ENCODE peak calls at places on chromosomes 12 and 14, in five cellular contexts. T is fibroblast of pulmonary artery, X is AG09319, K is GM06990, O is fibroblast of villous mesenchyme. Z is an unnamed sample.

GRCh38 chr12:96478011-96478410 is 11.4 kb upstream of the CFAP54 start:
- DNase-seq in X (no peak), K (no peak), O (no peak), T (no peak), Z (no peak)

GRCh38 chr14:100577986-100578431 is 9.2 kb downstream of the BEGAIN start:
- DNase-seq in O (no peak), K (no peak), X (no peak), T (no peak), Z (peak)

GRCh38 chr14:44639986-44640385 is 132.9 kb upstream of the FSCB start:
- DNase-seq in K (no peak), X (no peak), T (peak), O (peak), Z (no peak)

GRCh38 chr12:11927311-11927935 is 143.3 kb upstream of the BCL2L14 start:
- DNase-seq in K (no peak), X (no peak), O (peak), T (peak), Z (no peak)

GRCh38 chr14:61925043-61925442 is 162.8 kb downstream of the SNAPC1 start:
- DNase-seq in X (no peak), O (peak), T (peak), K (no peak), Z (peak)

GRCh38 chr12:115683240-115683765 is 594.2 kb downstream of the MED13L start:
- DNase-seq in K (no peak), X (no peak), T (no peak), O (no peak), Z (no peak)

GRCh38 chr12:1162083-1162760 is 171.2 kb downstream of the ERC1 start:
- DNase-seq in O (no peak), K (no peak), T (no peak), X (no peak), Z (no peak)

GRCh38 chr14:60758875-60759274 is 24.3 kb downstream of the MNAT1 start:
- DNase-seq in T (no peak), X (no peak), O (peak), K (no peak), Z (no peak)

GRCh38 chr12:95943231-95943842 is at the start of gene AMDHD1:
- DNase-seq in O (peak), K (peak), T (peak), X (no peak), Z (peak)

GRCh38 chr14:63343878-63344277 is 25.1 kb upstream of the GPHB5 start:
- DNase-seq in T (peak), K (no peak), X (no peak), O (no peak), Z (no peak)

GRCh38 chr12:77594386-77594785 is 236.3 kb upstream of the NAV3 start:
- DNase-seq in K (no peak), O (no peak), X (no peak), T (no peak), Z (no peak)

GRCh38 chr12:96606646-96607045 is 117.3 kb downstream of the CFAP54 start:
- DNase-seq in K (no peak), X (no peak), O (no peak), T (no peak), Z (no peak)

GRCh38 chr14:18660585-18660922 is 59.6 kb downstream of the OR11H12 start:
- DNase-seq in X (no peak), T (no peak), K (no peak), O (no peak), Z (no peak)

GRCh38 chr14:105540811-105541210 is 14.4 kb downstream of the TMEM121 start:
- DNase-seq in X (no peak), K (no peak), T (no peak), O (no peak), Z (no peak)

GRCh38 chr14:56189306-56189705 is 71.1 kb downstream of the PELI2 start:
- DNase-seq in X (peak), T (peak), K (no peak), O (peak), Z (no peak)

GRCh38 chr12:31880340-31880739 is 78.9 kb upstream of the RESF1 start:
- DNase-seq in X (no peak), K (no peak), T (peak), O (peak), Z (no peak)

GRCh38 chr14:38210168-38210567 is 2.5 kb downstream of the SSTR1 start:
- DNase-seq in K (no peak), T (peak), X (no peak), O (peak), Z (peak)

GRCh38 chr12:130863298-130863697 is 8.6 kb upstream of the RAN start:
- DNase-seq in O (no peak), T (no peak), X (no peak), K (no peak), Z (no peak)

GRCh38 chr12:9404031-9404430 is 195.8 kb upstream of the PZP start:
- DNase-seq in X (no peak), O (no peak), T (no peak), K (no peak), Z (no peak)

GRCh38 chr14:73491977-73492552 is 1.3 kb downstream of the RIOX1 start:
- DNase-seq in O (no peak), K (no peak), X (no peak), T (no peak), Z (no peak)

GRCh38 chr12:5718680-5719079 is 226.4 kb downstream of the ANO2 start:
- DNase-seq in T (no peak), O (no peak), K (no peak), X (no peak), Z (no peak)

GRCh38 chr12:19458733-19459132 is 19.4 kb downstream of the AEBP2 start:
- DNase-seq in O (no peak), X (no peak), K (no peak), T (no peak), Z (no peak)

GRCh38 chr12:100986595-100987547 is 192.3 kb downstream of the ANO4 start:
- DNase-seq in T (no peak), O (peak), K (no peak), X (no peak), Z (no peak)

GRCh38 chr12:45425426-45425825 is 209.5 kb downstream of the ANO6 start:
- DNase-seq in O (peak), K (no peak), T (peak), X (no peak), Z (no peak)

GRCh38 chr12:64670856-64671639 is 60.8 kb downstream of the RASSF3 start:
- DNase-seq in K (no peak), T (peak), X (no peak), O (peak), Z (peak)

GRCh38 chr14:53331247-53331646 is 178.1 kb upstream of the DDHD1 start:
- DNase-seq in O (peak), T (peak), X (no peak), K (no peak), Z (no peak)

GRCh38 chr12:119649202-119649808 is 18.6 kb upstream of the PRKAB1 start:
- DNase-seq in O (peak), T (peak), K (no peak), X (no peak), Z (no peak)

GRCh38 chr14:64944861-64945260 is 2.3 kb upstream of the GPX2 start:
- DNase-seq in X (no peak), O (no peak), K (no peak), T (no peak), Z (no peak)

GRCh38 chr14:91158091-91158790 is 44.4 kb downstream of the DGLUCY start:
- DNase-seq in K (no peak), T (no peak), O (no peak), X (no peak), Z (no peak)

GRCh38 chr12:65067383-65067782 is 53.7 kb downstream of the WIF1 start:
- DNase-seq in K (no peak), T (no peak), O (no peak), X (no peak), Z (no peak)

GRCh38 chr12:128578045-128578444 is 245.7 kb downstream of the SLC15A4 start:
- DNase-seq in T (no peak), X (no peak), O (no peak), K (no peak), Z (no peak)

GRCh38 chr12:84619053-84619452 is 293.5 kb downstream of the SLC6A15 start:
- DNase-seq in X (no peak), K (no peak), T (peak), O (no peak), Z (no peak)
- TF ChIP-seq CTCF in X (peak), K (peak), T (peak), O (peak), Z (no peak)

GRCh38 chr12:38384816-38385491 is 68.4 kb downstream of the ALG10B start:
- DNase-seq in K (no peak), T (no peak), O (no peak), X (no peak), Z (no peak)
- TF ChIP-seq CTCF in K (peak), T (no peak), O (no peak), X (no peak), Z (no peak)

DNA sequence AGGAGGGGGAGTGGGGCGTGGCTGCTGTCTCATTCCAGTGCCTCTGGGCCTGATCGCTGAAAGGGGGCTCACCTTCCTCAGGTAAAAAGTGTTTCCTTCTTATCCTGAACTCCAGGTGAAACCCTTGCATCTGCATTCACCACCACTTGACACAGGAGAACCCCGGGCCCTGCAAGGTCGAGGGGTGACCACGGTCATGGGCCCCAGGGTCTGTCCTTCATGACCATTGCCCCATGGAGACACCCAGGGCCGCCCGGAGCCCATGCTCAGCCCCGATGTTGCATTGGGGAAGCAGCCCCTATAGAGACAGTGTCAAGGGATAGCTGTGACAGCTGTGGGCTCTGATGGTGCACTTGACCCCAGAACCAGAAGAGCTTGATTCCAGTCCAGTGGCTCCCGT is 34.4 kb upstream of the DYNC1H1 start:
- DNase-seq in T (no peak), O (no peak), X (no peak), K (no peak), Z (no peak)
- TF ChIP-seq CTCF in T (no peak), O (no peak), X (no peak), K (no peak), Z (no peak)

GRCh38 chr14:102139248-102140026 is at the start of gene WDR20:
- DNase-seq in T (peak), K (peak), O (peak), X (peak), Z (peak)
- TF ChIP-seq CTCF in T (no peak), K (peak), O (no peak), X (no peak), Z (no peak)

GRCh38 chr12:52362118-52362726 is 5.1 kb downstream of the KRT85 start:
- DNase-seq in K (no peak), X (no peak), O (no peak), T (no peak), Z (peak)

GRCh38 chr12:52360106-52360662 is 7.1 kb downstream of the KRT85 start:
- DNase-seq in O (no peak), K (no peak), X (no peak), T (no peak), Z (no peak)

GRCh38 chr12:52363111-52363679 is 4.1 kb downstream of the KRT85 start:
- DNase-seq in T (no peak), K (no peak), O (no peak), X (no peak), Z (no peak)

GRCh38 chr12:52360663-52361271 is 6.5 kb downstream of the KRT85 start:
- DNase-seq in X (no peak), O (no peak), K (no peak), T (no peak), Z (no peak)

DNA sequence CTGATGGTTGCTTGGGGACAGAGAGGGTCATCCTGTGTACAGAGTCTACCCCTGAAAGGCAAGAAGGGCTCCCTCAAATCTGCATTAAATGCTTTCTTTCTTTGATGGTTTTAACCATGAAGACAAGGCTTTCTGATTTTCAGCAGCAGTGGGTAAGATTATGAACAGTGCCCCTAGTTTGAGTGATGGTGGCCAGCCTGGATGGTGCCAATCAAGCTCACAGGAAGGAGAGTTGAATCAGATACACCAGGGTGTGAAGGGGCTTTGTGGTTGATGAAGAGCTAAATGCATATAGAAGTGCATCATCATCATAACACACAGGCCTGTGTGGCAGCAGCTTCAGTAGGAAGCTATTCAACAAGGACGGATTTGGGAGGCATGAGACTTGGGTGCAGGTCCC is 5.7 kb downstream of the KRT85 start:
- DNase-seq in K (no peak), T (no peak), X (no peak), O (no peak), Z (peak)
- TF ChIP-seq CTCF in K (no peak), T (no peak), X (no peak), O (no peak), Z (no peak)

GRCh38 chr14:71994416-71994815 is 62.2 kb downstream of the RGS6 start:
- DNase-seq in T (no peak), O (no peak), X (no peak), K (no peak), Z (no peak)

GRCh38 chr14:71996615-71997014 is 64.4 kb downstream of the RGS6 start:
- DNase-seq in T (no peak), X (no peak), O (no peak), K (no peak), Z (no peak)

GRCh38 chr14:72000907-72001306 is 68.7 kb downstream of the RGS6 start:
- DNase-seq in O (no peak), X (no peak), K (peak), T (no peak), Z (no peak)

GRCh38 chr14:71995741-71996140 is 63.5 kb downstream of the RGS6 start:
- DNase-seq in T (no peak), O (no peak), X (no peak), K (no peak), Z (no peak)
- TF ChIP-seq CTCF in T (no peak), O (no peak), X (no peak), K (no peak), Z (no peak)

Z was measured in activated CD8-positive, alpha-beta T cell treated with anti-CD3 and anti-CD28 coated beads for 36 hours.